ENCODE peak calls at places on chromosomes 7 and 10, in six cellular contexts. One of them, this sample, is unnamed.

GRCh38 chr10:12605580-12606405 is 256.4 kb downstream of the CAMK1D start:
- DNase-seq in IMR-90: peak; percentile 60
- DNase-seq in H1: no peak
- DNase-seq in H9: no peak
- DNase-seq in mesenchymal stem cell: peak; percentile 57
- DNase-seq in trophoblast cell: no peak
- DNase-seq in this sample: no peak

GRCh38 chr7:77419102-77419501 is 3.0 kb upstream of the GSAP start:
- DNase-seq in IMR-90: no peak
- DNase-seq in H1: no peak
- DNase-seq in H9: no peak
- DNase-seq in mesenchymal stem cell: no peak
- DNase-seq in trophoblast cell: no peak
- DNase-seq in this sample: no peak

GRCh38 chr7:29956477-29956836 is 33.1 kb downstream of the SCRN1 start:
- DNase-seq in IMR-90: no peak
- DNase-seq in H1: no peak
- DNase-seq in H9: no peak
- DNase-seq in mesenchymal stem cell: no peak
- DNase-seq in trophoblast cell: no peak
- DNase-seq in this sample: no peak

GRCh38 chr7:45211066-45211465 is 53.5 kb downstream of the RAMP3 start:
- DNase-seq in IMR-90: no peak
- DNase-seq in H1: no peak
- DNase-seq in H9: peak; percentile 6
- DNase-seq in mesenchymal stem cell: no peak
- DNase-seq in trophoblast cell: no peak
- DNase-seq in this sample: no peak

GRCh38 chr7:28144266-28144665 is 36.3 kb downstream of the JAZF1 start:
- DNase-seq in IMR-90: no peak
- DNase-seq in H1: no peak
- DNase-seq in H9: peak; percentile 65
- DNase-seq in mesenchymal stem cell: no peak
- DNase-seq in trophoblast cell: no peak
- DNase-seq in this sample: peak; percentile 21

GRCh38 chr10:95290801-95291633 is at the start of gene PDLIM1:
- DNase-seq in IMR-90: peak; percentile 45
- DNase-seq in H1: peak; percentile 83
- DNase-seq in H9: peak; percentile 67
- DNase-seq in mesenchymal stem cell: peak; percentile 73
- DNase-seq in trophoblast cell: peak; percentile 72
- DNase-seq in this sample: no peak

GRCh38 chr10:50293508-50294320 is 42.4 kb upstream of the ASAH2 start:
- DNase-seq in IMR-90: no peak
- DNase-seq in H1: no peak
- DNase-seq in H9: no peak
- DNase-seq in mesenchymal stem cell: no peak
- DNase-seq in trophoblast cell: no peak
- DNase-seq in this sample: no peak

GRCh38 chr10:113093188-113094113 is 143.4 kb downstream of the TCF7L2 start:
- DNase-seq in IMR-90: peak; percentile 77
- DNase-seq in H1: no peak
- DNase-seq in H9: peak; percentile 15
- DNase-seq in mesenchymal stem cell: peak; percentile 60
- DNase-seq in trophoblast cell: peak; percentile 61
- DNase-seq in this sample: no peak

GRCh38 chr7:100105534-100105933 is 4.1 kb downstream of the AP4M1 start:
- DNase-seq in IMR-90: no peak
- DNase-seq in H1: no peak
- DNase-seq in H9: no peak
- DNase-seq in mesenchymal stem cell: no peak
- DNase-seq in trophoblast cell: no peak
- DNase-seq in this sample: no peak

GRCh38 chr7:131836733-131837132 is 280.3 kb upstream of the PODXL start:
- DNase-seq in IMR-90: no peak
- DNase-seq in H1: no peak
- DNase-seq in H9: peak; percentile 76
- DNase-seq in mesenchymal stem cell: no peak
- DNase-seq in trophoblast cell: no peak
- DNase-seq in this sample: no peak

GRCh38 chr10:119211625-119212441 is 4.5 kb downstream of the GRK5 start:
- DNase-seq in IMR-90: no peak
- DNase-seq in H1: no peak
- DNase-seq in H9: no peak
- DNase-seq in mesenchymal stem cell: peak; percentile 62
- DNase-seq in trophoblast cell: peak; percentile 45
- DNase-seq in this sample: no peak

GRCh38 chr7:40815512-40815911 is 680.7 kb downstream of the SUGCT start:
- DNase-seq in IMR-90: peak; percentile 81
- DNase-seq in H1: no peak
- DNase-seq in H9: no peak
- DNase-seq in mesenchymal stem cell: no peak
- DNase-seq in trophoblast cell: no peak
- DNase-seq in this sample: no peak

GRCh38 chr10:125343118-125343752 is 182.9 kb upstream of the CTBP2 start:
- DNase-seq in IMR-90: peak; percentile 36
- DNase-seq in H1: peak; percentile 55
- DNase-seq in H9: no peak
- DNase-seq in mesenchymal stem cell: peak; percentile 45
- DNase-seq in trophoblast cell: peak; percentile 69
- DNase-seq in this sample: peak; percentile 3

GRCh38 chr10:35517431-35518181 is 87.5 kb upstream of the GJD4 start:
- DNase-seq in IMR-90: peak; percentile 54
- DNase-seq in H1: no peak
- DNase-seq in H9: no peak
- DNase-seq in mesenchymal stem cell: peak; percentile 38
- DNase-seq in trophoblast cell: peak; percentile 10
- DNase-seq in this sample: no peak

GRCh38 chr10:125082881-125083575 is 77.3 kb downstream of the CTBP2 start:
- DNase-seq in IMR-90: no peak
- DNase-seq in H1: no peak
- DNase-seq in H9: no peak
- DNase-seq in mesenchymal stem cell: peak; percentile 31
- DNase-seq in trophoblast cell: no peak
- DNase-seq in this sample: no peak

GRCh38 chr7:27142562-27143021 is 889 bp downstream of the HOXA5 start:
- DNase-seq in IMR-90: no peak
- DNase-seq in H1: no peak
- DNase-seq in H9: no peak
- DNase-seq in mesenchymal stem cell: no peak
- DNase-seq in trophoblast cell: no peak
- DNase-seq in this sample: no peak

GRCh38 chr7:6248581-6248980 is 23.8 kb downstream of the CYTH3 start:
- DNase-seq in IMR-90: peak; percentile 88
- DNase-seq in H1: no peak
- DNase-seq in H9: no peak
- DNase-seq in mesenchymal stem cell: peak; percentile 90
- DNase-seq in trophoblast cell: peak; percentile 62
- DNase-seq in this sample: no peak

GRCh38 chr10:30052062-30052461 is 7.3 kb downstream of the JCAD start:
- DNase-seq in IMR-90: peak; percentile 80
- DNase-seq in H1: no peak
- DNase-seq in H9: no peak
- DNase-seq in mesenchymal stem cell: peak; percentile 22
- DNase-seq in trophoblast cell: no peak
- DNase-seq in this sample: no peak

GRCh38 chr7:80729586-80730320 is 91.3 kb downstream of the CD36 start:
- DNase-seq in IMR-90: peak; percentile 70
- DNase-seq in H1: no peak
- DNase-seq in H9: no peak
- DNase-seq in mesenchymal stem cell: peak; percentile 30
- DNase-seq in trophoblast cell: peak; percentile 82
- DNase-seq in this sample: no peak

GRCh38 chr10:86285136-86285790 is 81.3 kb downstream of the GRID1 start:
- DNase-seq in IMR-90: no peak
- DNase-seq in H1: peak; percentile 33
- DNase-seq in H9: peak; percentile 11
- DNase-seq in mesenchymal stem cell: no peak
- DNase-seq in trophoblast cell: no peak
- DNase-seq in this sample: no peak

GRCh38 chr7:55623617-55624016 is 51.3 kb upstream of the VOPP1 start:
- DNase-seq in IMR-90: no peak
- DNase-seq in H1: no peak
- DNase-seq in H9: no peak
- DNase-seq in mesenchymal stem cell: no peak
- DNase-seq in trophoblast cell: no peak
- DNase-seq in this sample: no peak

GRCh38 chr7:79403451-79403850 is 50.0 kb downstream of the MAGI2 start:
- DNase-seq in IMR-90: peak; percentile 51
- DNase-seq in H1: no peak
- DNase-seq in H9: no peak
- DNase-seq in mesenchymal stem cell: no peak
- DNase-seq in trophoblast cell: no peak
- DNase-seq in this sample: no peak

GRCh38 chr7:80136276-80137045 is 1.8 kb downstream of the GNAI1 start:
- DNase-seq in IMR-90: peak; percentile 63
- DNase-seq in H1: no peak
- DNase-seq in H9: no peak
- DNase-seq in mesenchymal stem cell: peak; percentile 54
- DNase-seq in trophoblast cell: peak; percentile 26
- DNase-seq in this sample: no peak

GRCh38 chr10:6530211-6530840 is 49.8 kb downstream of the PRKCQ start:
- DNase-seq in IMR-90: no peak
- DNase-seq in H1: no peak
- DNase-seq in H9: no peak
- DNase-seq in mesenchymal stem cell: no peak
- DNase-seq in trophoblast cell: no peak
- DNase-seq in this sample: no peak

GRCh38 chr7:34752929-34753328 is 94.9 kb downstream of the NPSR1 start:
- DNase-seq in IMR-90: no peak
- DNase-seq in H1: no peak
- DNase-seq in H9: no peak
- DNase-seq in mesenchymal stem cell: no peak
- DNase-seq in trophoblast cell: no peak
- DNase-seq in this sample: no peak

GRCh38 chr7:16268821-16269768 is 152.2 kb downstream of the CRPPA start:
- DNase-seq in IMR-90: peak; percentile 83
- DNase-seq in H1: no peak
- DNase-seq in H9: no peak
- DNase-seq in mesenchymal stem cell: peak; percentile 66
- DNase-seq in trophoblast cell: peak; percentile 69
- DNase-seq in this sample: no peak

GRCh38 chr10:119602241-119603095 is 5.7 kb upstream of the TIAL1 start:
- DNase-seq in IMR-90: no peak
- DNase-seq in H1: peak; percentile 64
- DNase-seq in H9: peak; percentile 62
- DNase-seq in mesenchymal stem cell: peak; percentile 36
- DNase-seq in trophoblast cell: peak; percentile 44
- DNase-seq in this sample: no peak

GRCh38 chr10:129866894-129867293 is 97.2 kb downstream of the EBF3 start:
- DNase-seq in IMR-90: no peak
- DNase-seq in H1: no peak
- DNase-seq in H9: peak; percentile 49
- DNase-seq in mesenchymal stem cell: no peak
- DNase-seq in trophoblast cell: no peak
- DNase-seq in this sample: no peak

GRCh38 chr7:76303057-76303828 is 770 bp downstream of the HSPB1 start:
- DNase-seq in IMR-90: peak; percentile 92
- DNase-seq in H1: peak; percentile 92
- DNase-seq in H9: peak; percentile 96
- DNase-seq in mesenchymal stem cell: peak; percentile 91
- DNase-seq in trophoblast cell: peak; percentile 83
- DNase-seq in this sample: peak; percentile 88

DNA sequence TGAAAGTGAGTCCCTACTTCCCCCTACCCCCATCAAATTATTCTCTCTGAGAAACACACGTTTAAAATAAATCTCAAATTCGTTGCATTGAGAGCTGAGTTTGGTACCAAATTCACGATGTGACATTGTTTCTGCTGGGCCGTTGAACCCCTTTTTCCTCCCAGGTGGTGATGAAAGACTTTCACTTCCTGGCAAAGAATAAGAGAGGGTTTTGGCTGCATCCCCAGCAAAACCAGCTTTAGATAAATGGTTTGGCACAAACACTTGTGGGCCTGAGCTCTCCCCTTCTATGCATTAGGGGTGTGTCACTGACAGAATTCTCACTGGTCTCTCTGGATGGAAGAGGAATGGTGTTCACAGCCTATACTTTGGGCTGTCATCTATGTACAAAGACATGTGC is 8.8 kb upstream of the DNTT start:
- DNase-seq in IMR-90: no peak
- DNase-seq in H1: no peak
- DNase-seq in H9: no peak
- DNase-seq in mesenchymal stem cell: no peak
- DNase-seq in trophoblast cell: no peak
- DNase-seq in this sample: no peak
- H2AFZ ChIP-seq in IMR-90: no peak overlapping the region
- H2AFZ ChIP-seq in H1: no peak overlapping the region
- H2AFZ ChIP-seq in H9: no peak overlapping the region
- H2AFZ ChIP-seq in mesenchymal stem cell: no peak overlapping the region
- H2AFZ ChIP-seq in trophoblast cell: no peak overlapping the region
- H2AFZ ChIP-seq in this sample: no peak overlapping the region

GRCh38 chr7:105699568-105700236 is 118.4 kb upstream of the EFCAB10 start:
- DNase-seq in IMR-90: no peak
- DNase-seq in H1: no peak
- DNase-seq in H9: no peak
- DNase-seq in mesenchymal stem cell: no peak
- DNase-seq in trophoblast cell: peak; percentile 69
- DNase-seq in this sample: no peak
- H2AK5ac ChIP-seq in IMR-90: no peak overlapping the region
- H2AK5ac ChIP-seq in H1: no peak overlapping the region
- H2AK5ac ChIP-seq in H9: no peak overlapping the region
- H2AK5ac ChIP-seq in mesenchymal stem cell: no peak overlapping the region
- H2AK5ac ChIP-seq in trophoblast cell: no peak overlapping the region
- H2AK5ac ChIP-seq in this sample: no peak overlapping the region

GRCh38 chr7:57404967-57405421 is 45.0 kb upstream of the ZNF716 start:
- DNase-seq in IMR-90: no peak
- DNase-seq in H1: no peak
- DNase-seq in H9: no peak
- DNase-seq in mesenchymal stem cell: no peak
- DNase-seq in trophoblast cell: peak; percentile 6
- DNase-seq in this sample: no peak
- H2AFZ ChIP-seq in IMR-90: no peak overlapping the region
- H2AFZ ChIP-seq in H1: no peak overlapping the region
- H2AFZ ChIP-seq in H9: no peak overlapping the region
- H2AFZ ChIP-seq in mesenchymal stem cell: no peak overlapping the region
- H2AFZ ChIP-seq in trophoblast cell: no peak overlapping the region
- H2AFZ ChIP-seq in this sample: no peak overlapping the region

GRCh38 chr10:99364125-99364524 is 35.0 kb downstream of the CNNM1 start:
- DNase-seq in IMR-90: peak; percentile 79
- DNase-seq in H1: no peak
- DNase-seq in H9: no peak
- DNase-seq in mesenchymal stem cell: peak; percentile 19
- DNase-seq in trophoblast cell: no peak
- DNase-seq in this sample: no peak

GRCh38 chr10:99357691-99358090 is 28.5 kb downstream of the CNNM1 start:
- DNase-seq in IMR-90: no peak
- DNase-seq in H1: no peak
- DNase-seq in H9: no peak
- DNase-seq in mesenchymal stem cell: no peak
- DNase-seq in trophoblast cell: no peak
- DNase-seq in this sample: no peak

GRCh38 chr10:99358101-99358500 is 28.9 kb downstream of the CNNM1 start:
- DNase-seq in IMR-90: no peak
- DNase-seq in H1: no peak
- DNase-seq in H9: peak; percentile 37
- DNase-seq in mesenchymal stem cell: no peak
- DNase-seq in trophoblast cell: no peak
- DNase-seq in this sample: no peak

GRCh38 chr10:99365311-99365710 is 36.2 kb downstream of the CNNM1 start:
- DNase-seq in IMR-90: no peak
- DNase-seq in H1: no peak
- DNase-seq in H9: no peak
- DNase-seq in mesenchymal stem cell: no peak
- DNase-seq in trophoblast cell: no peak
- DNase-seq in this sample: no peak

GRCh38 chr10:99360935-99361334 is 31.8 kb downstream of the CNNM1 start:
- DNase-seq in IMR-90: no peak
- DNase-seq in H1: no peak
- DNase-seq in H9: no peak
- DNase-seq in mesenchymal stem cell: no peak
- DNase-seq in trophoblast cell: no peak
- DNase-seq in this sample: no peak
- H2AK5ac ChIP-seq in IMR-90: no peak overlapping the region
- H2AK5ac ChIP-seq in H1: no peak overlapping the region
- H2AK5ac ChIP-seq in H9: no peak overlapping the region
- H2AK5ac ChIP-seq in mesenchymal stem cell: no peak overlapping the region
- H2AK5ac ChIP-seq in trophoblast cell: no peak overlapping the region
- H2AK5ac ChIP-seq in this sample: no peak overlapping the region